ENCODE peak calls at places on chromosomes 3 and 15, in seven cellular contexts. G is right cardiac atrium; T is stomach; Y is esophagus squamous epithelium; N is CD4-positive, alpha-beta T cell; U is aorta; Q is pancreas. X is an unnamed sample. For H3K9me3, the result is how much of the 10 kb centered on the place peaks cover.

GRCh38 chr3:127041933-127042332 is 59.0 kb downstream of the PLXNA1 start:
- DNase-seq in U (peak), N (no peak), Q (peak), Y (no peak), T (no peak), G (no peak), X (no peak)

GRCh38 chr3:100412897-100413590 is 11.7 kb downstream of the LNP1 start:
- DNase-seq in U (no peak), G (no peak), N (no peak), T (no peak), Q (no peak), Y (no peak), X (no peak)

GRCh38 chr15:86863226-86863915 is 783.7 kb downstream of the AGBL1 start:
- DNase-seq in Q (no peak), Y (no peak), G (no peak), N (no peak), T (no peak), U (no peak), X (no peak)

GRCh38 chr15:31131853-31132375 is 30.4 kb upstream of the TRPM1 start:
- DNase-seq in U (no peak), N (no peak), T (no peak), Y (no peak), G (no peak), Q (no peak), X (no peak)

GRCh38 chr3:72721696-72722381 is 126.4 kb downstream of the SHQ1 start:
- DNase-seq in Q (no peak), T (no peak), U (no peak), Y (no peak), G (no peak), N (no peak), X (no peak)

GRCh38 chr3:115627180-115628074 is 4.1 kb downstream of the GAP43 start:
- DNase-seq in Q (no peak), Y (no peak), G (no peak), U (no peak), N (no peak), T (no peak), X (no peak)

GRCh38 chr3:126959144-126959920 is 23.6 kb upstream of the PLXNA1 start:
- DNase-seq in U (peak), Y (no peak), T (no peak), G (peak), N (no peak), Q (peak), X (peak)

GRCh38 chr15:46681901-46682300 is 1035.4 kb upstream of the SEMA6D start:
- DNase-seq in T (no peak), N (no peak), U (no peak), Q (no peak), Y (no peak), G (no peak), X (no peak)

GRCh38 chr3:72375237-72376154 is 472.7 kb downstream of the SHQ1 start:
- DNase-seq in U (no peak), N (no peak), Q (no peak), T (no peak), Y (no peak), G (no peak), X (no peak)

GRCh38 chr3:195850857-195851531 is 39.3 kb upstream of the MUC4 start:
- DNase-seq in N (peak), Y (peak), T (peak), G (peak), Q (peak), U (peak), X (peak)

GRCh38 chr3:58164199-58164879 is 46.4 kb downstream of the DNASE1L3 start:
- DNase-seq in N (no peak), Y (no peak), G (peak), U (peak), T (peak), Q (peak), X (peak)

GRCh38 chr15:51735611-51736010 is 1.8 kb downstream of the LYSMD2 start:
- DNase-seq in Q (no peak), G (no peak), Y (no peak), U (no peak), T (no peak), N (no peak), X (no peak)

GRCh38 chr3:164208026-164208425 is 870.3 kb downstream of the SI start:
- DNase-seq in U (no peak), N (no peak), T (no peak), Q (no peak), Y (no peak), G (no peak), X (no peak)

GRCh38 chr3:175851541-175851940 is 992.4 kb downstream of the NAALADL2 start:
- DNase-seq in T (no peak), N (no peak), G (no peak), Q (no peak), U (no peak), Y (no peak), X (no peak)

GRCh38 chr15:79981861-79982455 is 11.0 kb upstream of the BCL2A1 start:
- DNase-seq in N (no peak), T (no peak), Q (no peak), U (no peak), Y (no peak), G (no peak), X (no peak)

GRCh38 chr3:196896229-196896628 is 28.5 kb downstream of the SENP5 start:
- DNase-seq in T (no peak), Q (no peak), N (no peak), U (no peak), Y (no peak), G (no peak), X (no peak)

GRCh38 chr3:120113128-120114116 is 19.2 kb upstream of the GSK3B start:
- DNase-seq in Q (no peak), N (no peak), T (peak), G (no peak), Y (no peak), U (no peak), X (no peak)

GRCh38 chr3:192515661-192516040 is 211.7 kb downstream of the FGF12 start:
- DNase-seq in T (no peak), U (no peak), N (no peak), G (no peak), Q (no peak), Y (no peak), X (no peak)

GRCh38 chr3:158160958-158161357 is 51.1 kb downstream of the RSRC1 start:
- DNase-seq in Y (no peak), N (no peak), T (no peak), U (no peak), Q (no peak), G (no peak), X (no peak)

GRCh38 chr15:98881526-98882517 is 125.8 kb downstream of the PGPEP1L start:
- DNase-seq in Q (no peak), N (no peak), G (peak), U (no peak), T (no peak), Y (no peak), X (no peak)

GRCh38 chr3:64747682-64748081 is 59.9 kb upstream of the ADAMTS9 start:
- DNase-seq in Q (no peak), U (no peak), Y (no peak), G (no peak), T (no peak), N (no peak), X (no peak)

GRCh38 chr3:56269755-56270154 is 198.5 kb downstream of the ERC2 start:
- DNase-seq in N (no peak), G (peak), U (no peak), Q (no peak), Y (no peak), T (no peak), X (no peak)

GRCh38 chr15:99717129-99718024 is 15.9 kb downstream of the LYSMD4 start:
- DNase-seq in Q (no peak), U (peak), G (peak), N (no peak), Y (no peak), T (no peak), X (peak)

GRCh38 chr3:156483426-156483825 is 71.5 kb downstream of the SSR3 start:
- DNase-seq in Y (no peak), Q (no peak), T (no peak), N (no peak), U (no peak), G (no peak), X (no peak)

GRCh38 chr3:129126726-129127280 is 5.2 kb upstream of the RAB43 start:
- DNase-seq in Q (peak), N (no peak), T (no peak), G (no peak), U (no peak), Y (no peak), X (no peak)

GRCh38 chr3:187783098-187783497 is 37.8 kb upstream of the BCL6 start:
- DNase-seq in T (peak), G (peak), Q (no peak), N (no peak), Y (no peak), U (no peak), X (peak)

GRCh38 chr3:4983739-4984510 is 4.7 kb downstream of the BHLHE40 start:
- DNase-seq in Y (peak), N (peak), T (peak), Q (peak), G (peak), U (peak), X (no peak)

GRCh38 chr15:48721061-48721810 is 75.7 kb upstream of the FBN1 start:
- DNase-seq in U (no peak), Q (no peak), Y (no peak), G (no peak), T (no peak), N (no peak), X (no peak)

GRCh38 chr15:69603369-69604049 is 150.9 kb downstream of the RPLP1 start:
- DNase-seq in Y (no peak), N (no peak), G (no peak), Q (no peak), T (no peak), U (no peak), X (no peak)

GRCh38 chr3:129824926-129825541 is 68.5 kb downstream of the TMCC1 start:
- DNase-seq in G (no peak), U (no peak), Y (no peak), Q (no peak), T (no peak), N (peak), X (no peak)

GRCh38 chr3:108887137-108887536 is 64.6 kb downstream of the TRAT1 start:
- DNase-seq in U (no peak), Y (no peak), Q (no peak), N (no peak), G (no peak), T (no peak), X (no peak)

DNA sequence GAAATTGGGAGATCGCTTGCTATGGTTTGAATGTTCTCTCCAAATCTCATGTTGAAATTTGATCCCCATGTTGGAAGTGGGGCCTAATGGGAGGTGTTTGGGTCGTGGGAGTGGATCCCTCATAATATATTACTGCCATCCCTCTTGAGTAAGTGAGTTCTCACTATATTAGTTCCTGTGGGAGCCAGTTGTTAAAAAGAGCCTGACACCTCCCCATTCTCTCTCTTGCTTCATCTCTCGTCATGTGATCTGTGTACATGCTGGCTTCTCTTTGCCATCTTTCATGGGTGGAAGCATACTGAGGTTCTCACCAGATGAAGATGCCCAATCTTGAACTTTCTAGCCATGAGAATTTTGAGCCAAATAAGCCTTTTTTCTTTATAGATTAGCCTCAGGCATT is 43.0 kb upstream of the IL20RB start:
- DNase-seq in Q (no peak), U (no peak), G (no peak), Y (no peak), T (no peak), N (no peak), X (no peak)
- H3K9me3 ChIP-seq in Q (under half), U (under half), G (under half), Y (under half), T (under half), N (under half), X (under half)

GRCh38 chr3:29065211-29065785 is 215.6 kb upstream of the RBMS3 start:
- DNase-seq in T (peak), U (peak), Y (peak), Q (peak), G (peak), N (no peak), X (peak)

GRCh38 chr3:29067014-29067413 is 213.9 kb upstream of the RBMS3 start:
- DNase-seq in T (no peak), Q (no peak), U (no peak), G (no peak), N (no peak), Y (no peak), X (no peak)

GRCh38 chr3:29064085-29064484 is 216.8 kb upstream of the RBMS3 start:
- DNase-seq in N (no peak), Q (no peak), U (no peak), Y (no peak), G (no peak), T (no peak), X (no peak)
- H3K9me3 ChIP-seq in N (under half), Q (under half), U (under half), Y (under half), G (under half), T (under half), X (under half)

GRCh38 chr15:25072857-25073476 is 118.2 kb downstream of the SNRPN start:
- DNase-seq in T (no peak), N (no peak), U (no peak), G (no peak), Q (no peak), Y (no peak), X (no peak)
- H3K9me3 ChIP-seq in T (half or more), N (half or more), U (half or more), G (half or more), Q (half or more), Y (under half), X (half or more)

DNA sequence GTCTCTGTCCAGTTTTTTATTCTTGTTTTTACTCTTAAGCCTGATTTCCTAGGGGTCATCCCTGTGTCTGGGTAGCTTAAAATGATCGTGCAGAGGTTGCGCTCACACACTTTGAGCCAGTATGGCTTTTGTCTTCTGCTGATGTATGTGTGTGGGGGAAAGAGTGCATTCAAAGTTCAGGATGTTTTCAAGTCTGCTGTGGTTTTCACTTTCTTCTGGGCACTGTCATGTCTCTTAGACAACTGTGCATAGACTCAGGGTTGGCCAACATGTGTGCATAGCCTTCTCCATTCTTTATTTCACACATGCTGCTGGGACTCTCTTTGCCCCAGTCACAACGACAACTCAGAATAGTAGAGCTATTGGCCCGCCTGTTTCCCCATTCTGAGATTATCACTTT is 139.1 kb downstream of the WNT7A start:
- DNase-seq in T (no peak), U (no peak), G (no peak), Q (no peak), N (no peak), Y (no peak), X (no peak)
- H3K9me3 ChIP-seq in T (under half), U (under half), G (under half), Q (under half), N (under half), Y (under half), X (half or more)

GRCh38 chr15:95659646-95660045 is 670.9 kb upstream of the NR2F2 start:
- DNase-seq in Y (no peak), Q (no peak), N (no peak), U (no peak), G (no peak), T (no peak), X (peak)

GRCh38 chr15:95653361-95653805 is 677.1 kb upstream of the NR2F2 start:
- DNase-seq in Y (no peak), N (no peak), Q (no peak), G (no peak), U (no peak), T (no peak), X (no peak)

GRCh38 chr15:95655089-95655488 is 675.4 kb upstream of the NR2F2 start:
- DNase-seq in Q (no peak), T (no peak), Y (no peak), G (no peak), U (no peak), N (no peak), X (no peak)
- H3K9me3 ChIP-seq in Q (under half), T (under half), Y (under half), G (under half), U (under half), N (under half), X (under half)

DNA sequence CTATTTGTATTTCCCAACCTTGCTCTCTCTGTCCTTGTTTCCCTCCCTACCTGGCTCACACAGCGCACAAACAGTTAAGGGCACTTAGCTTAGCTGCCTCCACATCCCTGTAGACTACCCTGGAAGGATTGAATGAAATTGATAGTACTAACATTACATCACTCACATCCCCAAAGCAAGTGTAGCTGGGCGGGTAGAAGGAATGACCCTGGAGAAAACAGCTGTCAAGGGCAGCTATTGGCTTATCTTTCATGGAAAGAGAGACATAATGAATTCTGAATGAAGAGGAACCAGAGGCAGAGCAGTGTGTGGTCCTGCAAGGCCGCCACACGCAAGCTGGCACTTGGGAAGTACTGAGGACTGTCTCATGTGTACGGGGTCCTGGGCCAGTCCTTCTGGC is 369.6 kb upstream of the RGMA start:
- DNase-seq in U (no peak), Y (no peak), Q (no peak), T (no peak), G (no peak), N (no peak), X (no peak)
- H3K9me3 ChIP-seq in U (under half), Y (under half), Q (under half), T (under half), G (under half), N (under half), X (under half)

GRCh38 chr15:67821784-67822451 is 3.4 kb upstream of the SKOR1 start:
- DNase-seq in Q (no peak), N (no peak), G (peak), T (no peak), Y (no peak), U (no peak), X (no peak)
- H3K9me3 ChIP-seq in Q (under half), N (under half), G (under half), T (under half), Y (under half), U (under half), X (under half)

DNA sequence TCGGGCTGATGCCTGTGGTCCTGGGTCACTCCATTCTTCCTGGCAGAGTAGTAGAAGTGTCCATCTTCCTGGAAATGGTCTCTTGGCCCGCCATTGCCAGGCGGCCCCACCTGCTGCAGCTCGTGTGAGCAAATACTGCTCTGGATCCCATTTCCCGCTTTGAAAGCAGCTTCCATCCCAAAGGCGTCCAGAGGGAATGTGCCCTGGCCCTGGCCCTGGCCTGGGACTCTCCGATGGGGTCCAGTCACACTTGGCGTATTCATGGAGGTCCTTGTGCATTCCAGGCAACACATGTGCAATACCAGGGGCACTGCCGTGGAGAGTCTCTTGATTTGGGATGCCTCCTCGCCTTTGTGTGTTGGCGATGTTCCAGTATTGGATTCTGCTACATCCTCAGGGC is 111.1 kb downstream of the SNRPN start:
- DNase-seq in T (no peak), G (no peak), Q (peak), Y (no peak), N (no peak), U (no peak), X (no peak)
- H3K9me3 ChIP-seq in T (half or more), G (half or more), Q (half or more), Y (under half), N (half or more), U (half or more), X (half or more)

GRCh38 chr3:138544546-138544945 is 49.5 kb downstream of the CEP70 start:
- DNase-seq in T (no peak), U (no peak), Q (no peak), N (no peak), G (no peak), Y (no peak), X (no peak)
- H3K9me3 ChIP-seq in T (half or more), U (under half), Q (under half), N (half or more), G (under half), Y (under half), X (half or more)

X was measured in left ventricle myocardium inferior.